ENCODE peak calls at places on chromosomes 7 and 10, in six cellular contexts. E, C, S, R, K and J are unnamed samples.
A peak's percentile ranks its signal among the peaks of the same experiment; 100 is the strongest.

GRCh38 chr7:42155836-42156540 is 81.0 kb downstream of the GLI3 start:
- DNase-seq in E (no peak), C (no peak), S (no peak), R (peak; percentile 18), K (peak; percentile 86), J (no peak)

GRCh38 chr7:64951250-64951848 is 39.5 kb downstream of the ZNF117 start:
- DNase-seq in E (peak; percentile 52), C (no peak), S (no peak), R (peak; percentile 66), K (peak; percentile 61), J (peak; percentile 63)

GRCh38 chr7:33701927-33702326 is 203.4 kb upstream of the BMPER start:
- DNase-seq in E (no peak), C (no peak), S (no peak), R (no peak), K (no peak), J (no peak)

GRCh38 chr10:93190377-93190776 is 116.7 kb downstream of the CYP26A1 start:
- DNase-seq in E (no peak), C (no peak), S (no peak), R (no peak), K (no peak), J (no peak)

GRCh38 chr7:19111474-19112143 is 5.8 kb downstream of the TWIST1 start:
- DNase-seq in E (no peak), C (no peak), S (no peak), R (no peak), K (peak; percentile 53), J (peak; percentile 40)

GRCh38 chr7:141700848-141701371 is 1.1 kb downstream of the DENND11 start:
- DNase-seq in E (no peak), C (no peak), S (peak; percentile 35), R (no peak), K (no peak), J (no peak)

GRCh38 chr7:140898794-140899548 is 25.8 kb downstream of the BRAF start:
- DNase-seq in E (no peak), C (no peak), S (no peak), R (no peak), K (peak; percentile 34), J (no peak)

GRCh38 chr7:30738026-30738915 is 13.7 kb upstream of the INMT start:
- DNase-seq in E (no peak), C (no peak), S (no peak), R (no peak), K (no peak), J (no peak)

GRCh38 chr7:151790095-151790825 is 86.7 kb downstream of the PRKAG2 start:
- DNase-seq in E (no peak), C (no peak), S (peak; percentile 10), R (no peak), K (no peak), J (no peak)

GRCh38 chr7:128019330-128019729 is 11.9 kb downstream of the LRRC4 start:
- DNase-seq in E (no peak), C (no peak), S (no peak), R (no peak), K (no peak), J (no peak)

GRCh38 chr7:96306385-96307125 is 15.3 kb downstream of the SLC25A13 start:
- DNase-seq in E (no peak), C (no peak), S (no peak), R (no peak), K (no peak), J (no peak)

GRCh38 chr7:129740574-129740973 is 129.1 kb downstream of the NRF1 start:
- DNase-seq in E (no peak), C (no peak), S (no peak), R (no peak), K (no peak), J (no peak)

GRCh38 chr10:75202321-75203096 is 8.1 kb upstream of the VDAC2 start:
- DNase-seq in E (peak; percentile 41), C (peak; percentile 81), S (peak; percentile 65), R (peak; percentile 75), K (peak; percentile 72), J (peak; percentile 77)

GRCh38 chr7:37067961-37068536 is 343.8 kb upstream of the AOAH start:
- DNase-seq in E (no peak), C (no peak), S (no peak), R (no peak), K (no peak), J (no peak)

GRCh38 chr10:12638103-12638502 is 288.8 kb downstream of the CAMK1D start:
- DNase-seq in E (peak; percentile 24), C (no peak), S (peak; percentile 81), R (no peak), K (peak; percentile 23), J (peak; percentile 37)

GRCh38 chr7:140209866-140210609 is 33.3 kb upstream of the KDM7A start:
- DNase-seq in E (no peak), C (peak; percentile 35), S (peak; percentile 36), R (no peak), K (no peak), J (no peak)

GRCh38 chr10:84424731-84425165 is 96.4 kb downstream of the CCSER2 start:
- DNase-seq in E (peak; percentile 54), C (peak; percentile 85), S (peak; percentile 72), R (peak; percentile 97), K (peak; percentile 96), J (peak; percentile 96)

GRCh38 chr10:25934673-25935139 is 677 bp downstream of the MYO3A start:
- DNase-seq in E (no peak), C (no peak), S (peak; percentile 30), R (no peak), K (no peak), J (no peak)

GRCh38 chr7:157817433-157817832 is 480.6 kb downstream of the DNAJB6 start:
- DNase-seq in E (no peak), C (no peak), S (no peak), R (no peak), K (no peak), J (no peak)

GRCh38 chr10:102418612-102419560 is at the start of gene PSD:
- DNase-seq in E (no peak), C (no peak), S (no peak), R (no peak), K (no peak), J (no peak)

GRCh38 chr10:78578929-78579328 is 489.8 kb upstream of the ZMIZ1 start:
- DNase-seq in E (no peak), C (no peak), S (no peak), R (no peak), K (peak; percentile 50), J (no peak)

GRCh38 chr10:110512461-110513187 is 14.9 kb downstream of the DUSP5 start:
- DNase-seq in E (no peak), C (no peak), S (no peak), R (peak; percentile 87), K (peak; percentile 95), J (peak; percentile 85)

GRCh38 chr10:128526793-128527375 is 400.7 kb upstream of the MKI67 start:
- DNase-seq in E (no peak), C (no peak), S (no peak), R (no peak), K (no peak), J (no peak)

GRCh38 chr7:37493810-37494209 is 45.1 kb upstream of the ELMO1 start:
- DNase-seq in E (no peak), C (no peak), S (no peak), R (no peak), K (no peak), J (no peak)

GRCh38 chr7:8773518-8773917 is 340.1 kb downstream of the NXPH1 start:
- DNase-seq in E (no peak), C (no peak), S (no peak), R (no peak), K (no peak), J (no peak)

GRCh38 chr7:835021-835420 is 2.7 kb downstream of the SUN1 start:
- DNase-seq in E (no peak), C (no peak), S (peak; percentile 5), R (no peak), K (no peak), J (no peak)

DNA sequence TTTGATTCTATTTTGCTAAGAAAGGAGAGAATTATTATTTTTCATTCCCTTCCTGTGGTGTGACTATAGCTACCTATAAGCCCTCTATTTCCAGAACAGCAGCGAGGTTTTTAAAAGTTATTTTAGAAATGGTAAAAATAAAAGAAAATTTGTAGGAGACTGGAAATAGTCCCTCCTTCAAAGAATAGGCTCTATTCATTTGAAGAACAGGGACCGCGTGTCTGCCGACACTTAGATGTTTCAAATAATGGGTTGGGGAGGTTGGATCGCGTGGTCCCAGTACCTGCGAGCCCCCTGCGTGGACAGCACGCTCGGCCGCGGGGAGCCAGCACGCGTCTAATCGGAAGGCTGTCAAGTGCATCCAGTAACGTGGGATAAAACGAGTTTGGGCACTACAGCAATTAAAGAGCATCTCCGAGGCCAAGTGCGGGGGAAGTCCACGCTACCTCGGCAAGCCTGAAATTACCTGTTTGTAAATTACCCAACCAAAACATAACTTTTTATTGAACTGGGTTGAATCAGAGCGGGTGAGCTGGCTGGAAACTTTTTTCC is 1.0 kb downstream of the CACNA2D1 start:
- DNase-seq in E (no peak), C (peak; percentile 22), S (peak; percentile 16), R (peak; percentile 28), K (peak; percentile 19), J (peak; percentile 39)
- H3K4me3 ChIP-seq in E (no peak overlapping the region), C (peak overlapping the region; percentile 77), S (no peak overlapping the region), R (peak overlapping the region; percentile 83), K (peak overlapping the region; percentile 77), J (peak overlapping the region; percentile 84)

GRCh38 chr7:156151658-156152057 is 339.4 kb upstream of the SHH start:
- DNase-seq in E (no peak), C (no peak), S (no peak), R (no peak), K (no peak), J (no peak)
- TF ChIP-seq CTCF in E (no peak), C (no peak), S (no peak), R (no peak), K (no peak), J (no peak)

DNA sequence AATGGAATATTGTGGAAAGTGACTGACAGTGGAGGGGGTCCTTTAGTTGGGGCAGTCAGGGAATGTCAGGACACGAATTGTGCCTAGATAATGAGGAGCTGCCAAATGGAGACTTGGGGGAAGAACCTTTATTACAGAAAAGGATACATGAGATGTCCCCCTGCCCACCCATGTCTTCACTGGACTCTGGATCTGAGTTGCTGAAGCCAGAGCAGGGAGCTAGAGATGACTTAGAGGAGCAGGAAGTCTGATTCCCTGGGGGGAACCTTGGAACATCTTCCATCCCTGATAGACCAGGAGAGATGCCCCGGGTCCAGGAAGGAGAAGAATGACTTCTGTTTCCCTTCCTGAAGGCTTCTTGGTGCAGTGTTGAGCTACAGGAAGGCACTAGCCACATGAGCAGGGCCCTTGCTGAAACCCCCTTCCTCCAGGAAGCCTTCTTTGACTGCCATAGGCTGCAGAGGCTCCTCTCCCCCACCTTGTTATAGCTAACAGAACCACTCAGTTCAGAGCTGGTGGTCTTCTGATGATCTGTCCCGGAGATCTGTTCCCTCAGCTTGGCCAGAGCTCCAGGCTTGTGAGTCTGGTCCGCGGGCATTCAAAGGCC is 747 bp upstream of the NEURL1 start:
- DNase-seq in E (no peak), C (no peak), S (peak; percentile 1), R (no peak), K (no peak), J (no peak)
- H3K4me3 ChIP-seq in E (no peak overlapping the region), C (peak overlapping the region; percentile 72), S (no peak overlapping the region), R (no peak overlapping the region), K (no peak overlapping the region), J (no peak overlapping the region)

GRCh38 chr7:92200791-92201190 is 21.8 kb upstream of the LRRD1 start:
- DNase-seq in E (no peak), C (no peak), S (no peak), R (no peak), K (no peak), J (no peak)
- TF ChIP-seq CTCF in E (no peak), C (no peak), S (no peak), R (no peak), K (no peak), J (no peak)

GRCh38 chr10:112376578-112376855 is 2.6 kb downstream of the ACSL5 start:
- DNase-seq in E (no peak), C (no peak), S (no peak), R (no peak), K (no peak), J (no peak)
- H3K4me3 ChIP-seq in E (peak overlapping the region; percentile 69), C (peak overlapping the region; percentile 64), S (peak overlapping the region; percentile 25), R (no peak overlapping the region), K (no peak overlapping the region), J (no peak overlapping the region)